ENCODE peak calls at places on chromosomes 3 and 15, in nine cellular contexts. L is fibroblast of lung; T is LoVo; F is EL; P is T1000; N is progenitor cell of endocrine pancreas; J is brain microvascular endothelial cell; B is frontal cortex; X is CD4-positive, alpha-beta T cell. A is an unnamed sample.

GRCh38 chr3:56468184-56469106 is at the start of gene ERC2:
- DNase-seq in L (peak), P (peak), N (peak), B (peak), T (no peak), F (peak), J (no peak), X (no peak), A (no peak)

GRCh38 chr3:127671523-127672428 is 976 bp upstream of the ABTB1 start:
- DNase-seq in N (no peak), X (no peak), J (no peak), P (no peak), L (no peak), F (peak), B (no peak), T (no peak), A (no peak)

GRCh38 chr3:194624956-194625355 is 8.3 kb downstream of the TMEM44 start:
- DNase-seq in B (no peak), X (no peak), L (no peak), N (no peak), P (no peak), F (no peak), T (no peak), J (no peak), A (no peak)

GRCh38 chr3:39476783-39477182 is 9.3 kb downstream of the MOBP start:
- DNase-seq in B (no peak), J (no peak), P (no peak), T (no peak), N (no peak), L (no peak), F (no peak), X (no peak), A (no peak)

GRCh38 chr3:99925584-99925983 is 107.9 kb downstream of the CMSS1 start:
- DNase-seq in J (peak), N (no peak), X (no peak), P (peak), T (peak), F (peak), B (no peak), L (peak), A (peak)

GRCh38 chr3:109679672-109680071 is 342.3 kb upstream of the DPPA4 start:
- DNase-seq in N (no peak), T (no peak), P (no peak), F (no peak), X (no peak), L (no peak), J (no peak), B (no peak), A (no peak)

GRCh38 chr15:38685686-38686339 is 121.2 kb upstream of the RASGRP1 start:
- DNase-seq in P (no peak), N (no peak), T (no peak), B (no peak), F (no peak), J (no peak), L (no peak), X (no peak), A (no peak)

GRCh38 chr15:58903232-58903631 is 30.2 kb downstream of the SLTM start:
- DNase-seq in N (no peak), T (no peak), X (no peak), F (no peak), B (no peak), P (peak), J (peak), L (no peak), A (peak)

GRCh38 chr3:106534206-106534605 is 665.4 kb upstream of the CBLB start:
- DNase-seq in T (no peak), L (no peak), N (no peak), F (peak), J (peak), P (peak), B (no peak), X (peak), A (no peak)

GRCh38 chr15:74461847-74462511 is 1.0 kb upstream of the UBL7 start:
- DNase-seq in N (no peak), L (no peak), B (no peak), X (no peak), J (no peak), F (peak), T (no peak), P (no peak), A (peak)

GRCh38 chr3:108552267-108553159 is 36.7 kb downstream of the CIP2A start:
- DNase-seq in J (peak), F (peak), L (peak), X (no peak), P (no peak), T (peak), B (no peak), N (no peak), A (peak)

GRCh38 chr3:10173926-10174435 is 9.3 kb downstream of the IRAK2 start:
- DNase-seq in N (no peak), J (peak), T (no peak), B (peak), F (peak), P (peak), X (no peak), L (peak), A (peak)

GRCh38 chr3:17384567-17385296 is 357.7 kb downstream of the TBC1D5 start:
- DNase-seq in L (peak), T (no peak), X (no peak), J (no peak), P (no peak), F (no peak), N (no peak), B (no peak), A (peak)

GRCh38 chr3:39137991-39138803 is 15.2 kb downstream of the CSRNP1 start:
- DNase-seq in L (no peak), T (no peak), B (no peak), F (no peak), J (no peak), X (no peak), N (no peak), P (no peak), A (no peak)